ENCODE peak calls at places on chromosomes 7 and 10, in five cellular contexts. One of them, this sample, is unnamed. For H3K9me3 and H3K4me1, the result is how much of the 10 kb centered on the place peaks cover.

GRCh38 chr10:74643586-74643956 is 182.8 kb upstream of the KAT6B start:
- DNase-seq in testis: no peak
- DNase-seq in esophagus squamous epithelium: no peak
- DNase-seq in Peyer's patch: no peak
- DNase-seq in spleen: no peak
- DNase-seq in this sample: no peak

GRCh38 chr10:70907619-70908425 is 19.5 kb upstream of the PCBD1 start:
- DNase-seq in testis: no peak
- DNase-seq in esophagus squamous epithelium: no peak
- DNase-seq in Peyer's patch: no peak
- DNase-seq in spleen: peak
- DNase-seq in this sample: no peak

GRCh38 chr7:6486438-6487183 is 38.9 kb upstream of the DAGLB start:
- DNase-seq in testis: no peak
- DNase-seq in esophagus squamous epithelium: no peak
- DNase-seq in Peyer's patch: no peak
- DNase-seq in spleen: no peak
- DNase-seq in this sample: no peak

GRCh38 chr7:22563621-22564241 is 63.7 kb upstream of the STEAP1B start:
- DNase-seq in testis: no peak
- DNase-seq in esophagus squamous epithelium: no peak
- DNase-seq in Peyer's patch: no peak
- DNase-seq in spleen: no peak
- DNase-seq in this sample: no peak

GRCh38 chr7:137007001-137007725 is 138.7 kb downstream of the CHRM2 start:
- DNase-seq in testis: no peak
- DNase-seq in esophagus squamous epithelium: no peak
- DNase-seq in Peyer's patch: no peak
- DNase-seq in spleen: no peak
- DNase-seq in this sample: no peak

GRCh38 chr7:19175241-19175640 is 30.0 kb upstream of the FERD3L start:
- DNase-seq in testis: no peak
- DNase-seq in esophagus squamous epithelium: no peak
- DNase-seq in Peyer's patch: no peak
- DNase-seq in spleen: no peak
- DNase-seq in this sample: no peak

GRCh38 chr7:111499027-111499426 is 63.3 kb downstream of the IMMP2L start:
- DNase-seq in testis: no peak
- DNase-seq in esophagus squamous epithelium: no peak
- DNase-seq in Peyer's patch: no peak
- DNase-seq in spleen: no peak
- DNase-seq in this sample: no peak

GRCh38 chr10:101671453-101671852 is 23.5 kb downstream of the FBXW4 start:
- DNase-seq in testis: no peak
- DNase-seq in esophagus squamous epithelium: no peak
- DNase-seq in Peyer's patch: no peak
- DNase-seq in spleen: no peak
- DNase-seq in this sample: no peak

GRCh38 chr7:13904689-13905088 is 84.8 kb downstream of the ETV1 start:
- DNase-seq in testis: no peak
- DNase-seq in esophagus squamous epithelium: no peak
- DNase-seq in Peyer's patch: no peak
- DNase-seq in spleen: no peak
- DNase-seq in this sample: no peak

GRCh38 chr7:44258423-44258760 is 57.6 kb downstream of the YKT6 start:
- DNase-seq in testis: no peak
- DNase-seq in esophagus squamous epithelium: no peak
- DNase-seq in Peyer's patch: no peak
- DNase-seq in spleen: no peak
- DNase-seq in this sample: no peak

GRCh38 chr7:116315803-116316202 is 105.5 kb downstream of the TES start:
- DNase-seq in testis: no peak
- DNase-seq in esophagus squamous epithelium: no peak
- DNase-seq in Peyer's patch: no peak
- DNase-seq in spleen: no peak
- DNase-seq in this sample: no peak

GRCh38 chr7:125820495-125820894 is 890.9 kb upstream of the POT1 start:
- DNase-seq in testis: no peak
- DNase-seq in esophagus squamous epithelium: no peak
- DNase-seq in Peyer's patch: no peak
- DNase-seq in spleen: no peak
- DNase-seq in this sample: no peak

GRCh38 chr10:70965566-70965965 is 77.2 kb upstream of the PCBD1 start:
- DNase-seq in testis: no peak
- DNase-seq in esophagus squamous epithelium: no peak
- DNase-seq in Peyer's patch: no peak
- DNase-seq in spleen: peak
- DNase-seq in this sample: no peak

GRCh38 chr7:84196007-84196551 is 1.5 kb upstream of the SEMA3A start:
- DNase-seq in testis: no peak
- DNase-seq in esophagus squamous epithelium: no peak
- DNase-seq in Peyer's patch: no peak
- DNase-seq in spleen: no peak
- DNase-seq in this sample: no peak

GRCh38 chr7:95929710-95930295 is 157.4 kb downstream of the DYNC1I1 start:
- DNase-seq in testis: no peak
- DNase-seq in esophagus squamous epithelium: no peak
- DNase-seq in Peyer's patch: no peak
- DNase-seq in spleen: no peak
- DNase-seq in this sample: no peak

GRCh38 chr7:35760082-35760770 is 40.6 kb upstream of the SEPTIN7 start:
- DNase-seq in testis: no peak
- DNase-seq in esophagus squamous epithelium: no peak
- DNase-seq in Peyer's patch: no peak
- DNase-seq in spleen: no peak
- DNase-seq in this sample: no peak

GRCh38 chr7:99707096-99707495 is 27.3 kb upstream of the CYP3A5 start:
- DNase-seq in testis: no peak
- DNase-seq in esophagus squamous epithelium: no peak
- DNase-seq in Peyer's patch: no peak
- DNase-seq in spleen: no peak
- DNase-seq in this sample: no peak

GRCh38 chr10:96840841-96841518 is 8.9 kb downstream of the LCOR start:
- DNase-seq in testis: no peak
- DNase-seq in esophagus squamous epithelium: no peak
- DNase-seq in Peyer's patch: no peak
- DNase-seq in spleen: no peak
- DNase-seq in this sample: no peak

GRCh38 chr7:236967-237366 is 44.6 kb downstream of the FAM20C start:
- DNase-seq in testis: no peak
- DNase-seq in esophagus squamous epithelium: no peak
- DNase-seq in Peyer's patch: no peak
- DNase-seq in spleen: no peak
- DNase-seq in this sample: no peak

GRCh38 chr7:83876593-83876992 is 227.7 kb upstream of the SEMA3E start:
- DNase-seq in testis: no peak
- DNase-seq in esophagus squamous epithelium: no peak
- DNase-seq in Peyer's patch: no peak
- DNase-seq in spleen: no peak
- DNase-seq in this sample: no peak

GRCh38 chr10:47104101-47104707 is 193.0 kb downstream of the PTPN20 start:
- DNase-seq in testis: no peak
- DNase-seq in esophagus squamous epithelium: no peak
- DNase-seq in Peyer's patch: no peak
- DNase-seq in spleen: no peak
- DNase-seq in this sample: no peak

GRCh38 chr10:82266438-82266837 is 391.4 kb downstream of the NRG3 start:
- DNase-seq in testis: no peak
- DNase-seq in esophagus squamous epithelium: no peak
- DNase-seq in Peyer's patch: no peak
- DNase-seq in spleen: no peak
- DNase-seq in this sample: no peak

GRCh38 chr7:55472928-55473725 is 99.2 kb downstream of the VOPP1 start:
- DNase-seq in testis: peak
- DNase-seq in esophagus squamous epithelium: no peak
- DNase-seq in Peyer's patch: peak
- DNase-seq in spleen: peak
- DNase-seq in this sample: no peak

GRCh38 chr10:117921421-117921820 is 125.3 kb downstream of the RAB11FIP2 start:
- DNase-seq in testis: no peak
- DNase-seq in esophagus squamous epithelium: no peak
- DNase-seq in Peyer's patch: no peak
- DNase-seq in spleen: no peak
- DNase-seq in this sample: no peak

GRCh38 chr10:71746344-71747037 is 26.8 kb downstream of the VSIR start:
- DNase-seq in testis: peak
- DNase-seq in esophagus squamous epithelium: no peak
- DNase-seq in Peyer's patch: peak
- DNase-seq in spleen: peak
- DNase-seq in this sample: peak

GRCh38 chr7:131544021-131544420 is 12.4 kb downstream of the PODXL start:
- DNase-seq in testis: no peak
- DNase-seq in esophagus squamous epithelium: no peak
- DNase-seq in Peyer's patch: no peak
- DNase-seq in spleen: peak
- DNase-seq in this sample: no peak

GRCh38 chr10:132985546-132985900 is 43.2 kb upstream of the CFAP46 start:
- DNase-seq in testis: no peak
- DNase-seq in esophagus squamous epithelium: no peak
- DNase-seq in Peyer's patch: no peak
- DNase-seq in spleen: peak
- DNase-seq in this sample: no peak

GRCh38 chr7:158284617-158285382 is 302.8 kb downstream of the PTPRN2 start:
- DNase-seq in testis: no peak
- DNase-seq in esophagus squamous epithelium: no peak
- DNase-seq in Peyer's patch: no peak
- DNase-seq in spleen: no peak
- DNase-seq in this sample: no peak

DNA sequence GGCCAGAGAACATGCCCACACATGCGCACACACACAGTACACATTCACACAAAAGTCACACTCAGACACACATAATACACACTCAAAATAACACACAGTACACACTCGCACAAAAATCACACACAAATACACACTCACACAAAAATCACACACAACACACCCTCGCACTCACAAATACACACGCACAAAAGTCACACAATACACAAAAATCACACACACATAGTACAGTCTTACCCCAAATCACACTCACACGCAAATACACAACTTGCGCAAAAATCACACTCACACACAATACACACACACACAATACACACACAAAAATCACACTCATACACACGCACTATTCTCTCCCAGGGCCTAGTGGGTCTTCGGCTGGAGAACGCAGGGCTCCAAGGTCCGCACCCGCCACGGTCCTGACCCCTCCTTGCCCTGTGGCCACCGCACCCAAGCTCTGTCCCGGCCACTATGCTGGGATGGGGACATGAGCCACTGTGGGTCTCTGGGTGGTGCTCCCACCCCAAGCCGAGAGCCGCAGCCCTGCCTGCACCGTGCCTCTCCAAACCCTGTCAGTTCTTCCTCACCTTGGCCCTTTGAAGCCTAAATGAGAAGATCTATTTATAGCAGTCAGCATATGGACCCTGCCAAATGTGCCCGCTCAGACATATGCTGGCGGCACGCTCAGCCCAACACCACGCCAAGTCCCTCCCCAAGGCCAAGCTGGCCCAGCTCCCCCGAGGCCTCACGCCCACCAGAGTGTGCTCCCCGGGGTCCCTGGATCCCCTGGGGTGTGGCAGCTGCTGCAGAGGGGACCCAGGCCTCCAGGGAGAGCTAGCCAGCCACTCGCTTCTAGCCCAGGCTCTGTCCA is 55.9 kb downstream of the ELFN1 start:
- DNase-seq in testis: no peak
- DNase-seq in esophagus squamous epithelium: no peak
- DNase-seq in Peyer's patch: no peak
- DNase-seq in spleen: no peak
- DNase-seq in this sample: no peak
- H3K9me3 ChIP-seq in testis: under half
- H3K9me3 ChIP-seq in esophagus squamous epithelium: under half
- H3K9me3 ChIP-seq in Peyer's patch: under half
- H3K9me3 ChIP-seq in spleen: under half
- H3K9me3 ChIP-seq in this sample: under half

GRCh38 chr10:35421553-35422178 is 85.4 kb downstream of the CCNY start:
- DNase-seq in testis: no peak
- DNase-seq in esophagus squamous epithelium: no peak
- DNase-seq in Peyer's patch: no peak
- DNase-seq in spleen: no peak
- DNase-seq in this sample: peak
- H3K4me1 ChIP-seq in testis: under half
- H3K4me1 ChIP-seq in esophagus squamous epithelium: under half
- H3K4me1 ChIP-seq in Peyer's patch: under half
- H3K4me1 ChIP-seq in spleen: under half
- H3K4me1 ChIP-seq in this sample: under half

DNA sequence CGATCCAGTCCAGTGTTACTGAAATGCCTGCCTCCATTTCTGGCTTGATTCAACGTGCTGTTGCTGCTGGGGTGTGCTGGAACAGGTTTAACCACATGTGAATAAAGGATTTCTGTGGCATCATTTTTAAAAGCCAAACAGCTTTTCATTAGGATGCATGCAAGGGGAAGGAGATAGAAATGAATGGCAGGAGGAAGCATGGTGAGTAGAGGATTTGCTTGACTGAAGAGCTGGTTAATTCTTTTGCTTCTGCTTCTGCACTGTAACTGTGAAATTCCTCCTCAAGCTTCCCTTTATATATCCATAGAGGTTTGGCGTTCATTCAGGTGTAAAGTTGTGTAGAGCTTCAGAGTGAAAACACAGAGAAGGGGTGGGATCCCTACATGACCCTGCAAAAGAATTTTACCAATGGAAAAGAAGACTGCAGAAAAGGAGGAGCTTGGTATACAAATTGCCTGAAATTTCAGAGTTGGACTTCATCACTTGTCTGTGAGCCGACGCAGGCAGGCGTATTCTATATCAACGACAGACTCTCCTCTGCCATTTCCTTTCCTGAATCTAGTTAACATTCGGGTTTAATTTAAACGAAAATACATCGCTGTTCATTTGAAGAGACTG is at the start of gene SOSTDC1:
- DNase-seq in testis: no peak
- DNase-seq in esophagus squamous epithelium: no peak
- DNase-seq in Peyer's patch: no peak
- DNase-seq in spleen: no peak
- DNase-seq in this sample: no peak
- H3K9me3 ChIP-seq in testis: under half
- H3K9me3 ChIP-seq in esophagus squamous epithelium: under half
- H3K9me3 ChIP-seq in Peyer's patch: under half
- H3K9me3 ChIP-seq in spleen: under half
- H3K9me3 ChIP-seq in this sample: under half

DNA sequence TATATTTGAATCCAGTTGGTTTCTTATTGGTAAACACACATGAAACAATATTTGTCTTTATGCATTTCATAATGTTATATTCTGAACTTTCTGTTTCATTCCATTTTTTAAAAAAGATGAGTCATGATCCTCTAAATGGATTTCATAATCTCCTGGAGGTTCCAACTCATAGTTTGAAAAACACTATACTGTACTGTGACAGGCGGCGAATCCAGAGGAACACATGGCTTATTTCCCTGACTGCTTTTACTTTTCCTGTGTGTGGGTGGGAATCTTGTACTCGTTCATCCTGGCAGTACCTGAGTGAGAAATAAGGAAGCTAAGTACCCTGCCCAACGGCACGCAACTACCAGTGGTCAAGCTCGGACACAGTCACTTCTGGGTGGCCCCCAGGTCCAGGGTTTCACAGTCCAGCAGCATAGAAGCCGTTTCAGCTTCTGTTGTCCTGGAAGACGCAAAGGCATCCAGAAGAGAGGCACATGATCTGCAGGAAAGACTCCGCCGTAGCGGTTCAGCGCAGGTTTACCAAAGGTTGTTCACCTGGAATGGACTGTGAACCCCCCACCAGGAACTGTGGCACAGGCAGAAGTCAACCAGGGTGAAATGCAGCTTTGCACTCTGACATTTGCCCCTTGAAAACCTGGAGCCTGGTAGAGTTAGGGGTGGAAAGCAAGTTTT is 117.7 kb downstream of the CCNY start:
- DNase-seq in testis: no peak
- DNase-seq in esophagus squamous epithelium: no peak
- DNase-seq in Peyer's patch: no peak
- DNase-seq in spleen: no peak
- DNase-seq in this sample: no peak
- H3K4me1 ChIP-seq in testis: under half
- H3K4me1 ChIP-seq in esophagus squamous epithelium: half or more
- H3K4me1 ChIP-seq in Peyer's patch: under half
- H3K4me1 ChIP-seq in spleen: under half
- H3K4me1 ChIP-seq in this sample: under half